ENCODE peak calls at places on chromosome 22, in ten cellular contexts. U is CD8-positive, alpha-beta memory T cell; Q is psoas muscle; N is HFF-Myc; O is small intestine; J is CD4-positive, CD25-positive, alpha-beta regulatory T cell; S is dorsolateral prefrontal cortex; T is upper lobe of left lung; C is HAP-1; P is PC-9. I is an unnamed sample.

GRCh38 chr22:26480611-26480932 is 3.0 kb downstream of the HPS4 start:
- DNase-seq in U (no peak), Q (no peak), N (no peak), O (no peak), J (no peak), S (no peak), T (no peak), C (no peak), P (no peak), I (no peak)

GRCh38 chr22:49958961-49959781 is 1.4 kb upstream of the PIM3 start:
- DNase-seq in U (no peak), Q (peak), N (no peak), O (no peak), J (no peak), S (no peak), T (peak), C (no peak), P (no peak), I (no peak)

GRCh38 chr22:35739076-35739475 is 21.4 kb downstream of the APOL5 start:
- DNase-seq in U (no peak), Q (no peak), N (no peak), O (no peak), J (no peak), S (no peak), T (no peak), C (no peak), P (no peak), I (no peak)

GRCh38 chr22:50576806-50577696 is 1.2 kb downstream of the CPT1B start:
- DNase-seq in U (no peak), Q (no peak), N (no peak), O (no peak), J (no peak), S (no peak), T (no peak), C (no peak), P (no peak), I (no peak)

GRCh38 chr22:19819911-19820879 is 34.5 kb downstream of the GNB1L start:
- DNase-seq in U (no peak), Q (no peak), N (no peak), O (no peak), J (no peak), S (peak), T (peak), C (no peak), P (no peak), I (peak)

GRCh38 chr22:49934144-49934890 is 15.9 kb downstream of the CRELD2 start:
- DNase-seq in U (peak), Q (peak), N (no peak), O (no peak), J (peak), S (no peak), T (peak), C (no peak), P (peak), I (peak)

GRCh38 chr22:26406118-26406517 is 22.9 kb upstream of the ASPHD2 start:
- DNase-seq in U (no peak), Q (no peak), N (no peak), O (no peak), J (no peak), S (no peak), T (no peak), C (no peak), P (no peak), I (no peak)

GRCh38 chr22:36289406-36289870 is 36.5 kb downstream of the APOL1 start:
- DNase-seq in U (no peak), Q (no peak), N (no peak), O (no peak), J (no peak), S (no peak), T (peak), C (no peak), P (no peak), I (no peak)

GRCh38 chr22:25071720-25072119 is 119.2 kb downstream of the KIAA1671 start:
- DNase-seq in U (no peak), Q (no peak), N (no peak), O (no peak), J (no peak), S (no peak), T (no peak), C (no peak), P (no peak), I (no peak)

GRCh38 chr22:50502628-50503474 is 4.7 kb downstream of the LMF2 start:
- DNase-seq in U (no peak), Q (no peak), N (no peak), O (no peak), J (no peak), S (no peak), T (no peak), C (no peak), P (no peak), I (peak)

GRCh38 chr22:27671413-27671721 is 130.2 kb downstream of the MN1 start:
- DNase-seq in U (no peak), Q (no peak), N (no peak), O (no peak), J (no peak), S (no peak), T (no peak), C (no peak), P (no peak), I (no peak)

GRCh38 chr22:49149721-49150608 is 677.7 kb downstream of the BRD1 start:
- DNase-seq in U (no peak), Q (no peak), N (no peak), O (no peak), J (no peak), S (no peak), T (no peak), C (no peak), P (no peak), I (no peak)

GRCh38 chr22:17119481-17120202 is 1.5 kb downstream of the TMEM121B start:
- DNase-seq in U (peak), Q (no peak), N (no peak), O (peak), J (no peak), S (no peak), T (no peak), C (no peak), P (no peak), I (no peak)

GRCh38 chr22:43829448-43829821 is 17.3 kb upstream of the EFCAB6 start:
- DNase-seq in U (no peak), Q (no peak), N (no peak), O (no peak), J (no peak), S (peak), T (no peak), C (no peak), P (no peak), I (peak)

GRCh38 chr22:49849161-49850020 is 4.3 kb upstream of the ZBED4 start:
- DNase-seq in U (peak), Q (no peak), N (no peak), O (no peak), J (no peak), S (no peak), T (no peak), C (no peak), P (no peak), I (no peak)

GRCh38 chr22:17627961-17628303 is 617 bp downstream of the ATP6V1E1 start:
- DNase-seq in U (no peak), Q (no peak), N (no peak), O (no peak), J (no peak), S (no peak), T (no peak), C (no peak), P (no peak), I (no peak)

GRCh38 chr22:29627196-29627535 is 23.7 kb downstream of the NF2 start:
- DNase-seq in U (no peak), Q (no peak), N (no peak), O (no peak), J (no peak), S (no peak), T (no peak), C (no peak), P (no peak), I (no peak)

GRCh38 chr22:38081941-38082828 is 1.8 kb downstream of the SLC16A8 start:
- DNase-seq in U (no peak), Q (peak), N (no peak), O (no peak), J (no peak), S (no peak), T (no peak), C (no peak), P (no peak), I (no peak)
- H3K4me3 ChIP-seq in U (no peak), Q (peak), N (no peak), O (no peak), J (no peak), S (peak), T (peak), C (no peak), P (no peak), I (no peak)

GRCh38 chr22:42769574-42770447 is 49.1 kb upstream of the A4GALT start:
- DNase-seq in U (no peak), Q (peak), N (no peak), O (peak), J (no peak), S (no peak), T (peak), C (no peak), P (peak), I (peak)
- H3K4me3 ChIP-seq in U (no peak), Q (peak), N (no peak), O (no peak), J (no peak), S (no peak), T (peak), C (no peak), P (no peak), I (no peak)

GRCh38 chr22:23895599-23896144 is 1.5 kb downstream of the MIF start:
- DNase-seq in U (no peak), Q (no peak), N (no peak), O (no peak), J (no peak), S (no peak), T (no peak), C (no peak), P (no peak), I (no peak)

GRCh38 chr22:23896166-23896522 is 2.0 kb downstream of the MIF start:
- DNase-seq in U (no peak), Q (no peak), N (no peak), O (no peak), J (no peak), S (no peak), T (no peak), C (no peak), P (no peak), I (no peak)

GRCh38 chr22:23898006-23898974 is 4.1 kb downstream of the MIF start:
- DNase-seq in U (no peak), Q (no peak), N (no peak), O (no peak), J (no peak), S (no peak), T (no peak), C (no peak), P (no peak), I (no peak)

GRCh38 chr22:23897320-23897719 is 3.1 kb downstream of the MIF start:
- DNase-seq in U (no peak), Q (no peak), N (no peak), O (no peak), J (no peak), S (no peak), T (no peak), C (no peak), P (no peak), I (no peak)

GRCh38 chr22:23896523-23897186 is 2.5 kb downstream of the MIF start:
- DNase-seq in U (no peak), Q (no peak), N (no peak), O (no peak), J (no peak), S (no peak), T (no peak), C (no peak), P (no peak), I (no peak)
- H3K4me3 ChIP-seq in U (no peak), Q (no peak), N (peak), O (no peak), J (no peak), S (no peak), T (no peak), C (no peak), P (peak), I (no peak)

GRCh38 chr22:31259798-31260473 is 32.4 kb downstream of the PIK3IP1 start:
- DNase-seq in U (no peak), Q (no peak), N (no peak), O (no peak), J (no peak), S (no peak), T (no peak), C (no peak), P (no peak), I (no peak)
- H3K4me3 ChIP-seq in U (no peak), Q (no peak), N (no peak), O (no peak), J (no peak), S (no peak), T (no peak), C (no peak), P (no peak), I (no peak)

DNA sequence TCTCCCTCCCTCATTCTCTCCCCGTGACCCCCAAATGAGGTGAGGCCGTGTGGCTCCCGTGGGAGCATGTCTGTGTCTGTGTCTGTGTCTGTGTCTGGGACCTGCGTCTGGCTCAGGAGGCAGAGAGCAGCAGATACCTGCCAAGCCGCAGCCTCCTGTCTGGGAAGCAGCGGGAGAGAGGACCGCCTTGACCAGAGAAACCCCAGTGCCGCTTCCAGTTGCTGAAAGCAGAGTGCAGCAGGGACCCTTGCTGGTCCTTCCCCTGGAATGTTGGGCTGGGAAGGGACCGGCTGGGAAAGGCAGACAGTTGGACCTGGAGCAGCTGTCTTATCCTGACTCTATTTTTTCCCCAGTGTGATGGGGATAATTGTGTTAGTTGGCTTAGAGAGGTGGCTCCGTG is 525 bp downstream of the CSDC2 start:
- DNase-seq in U (no peak), Q (no peak), N (no peak), O (no peak), J (no peak), S (peak), T (no peak), C (no peak), P (no peak), I (peak)
- H3K4me3 ChIP-seq in U (no peak), Q (peak), N (peak), O (no peak), J (no peak), S (peak), T (peak), C (no peak), P (no peak), I (no peak)

DNA sequence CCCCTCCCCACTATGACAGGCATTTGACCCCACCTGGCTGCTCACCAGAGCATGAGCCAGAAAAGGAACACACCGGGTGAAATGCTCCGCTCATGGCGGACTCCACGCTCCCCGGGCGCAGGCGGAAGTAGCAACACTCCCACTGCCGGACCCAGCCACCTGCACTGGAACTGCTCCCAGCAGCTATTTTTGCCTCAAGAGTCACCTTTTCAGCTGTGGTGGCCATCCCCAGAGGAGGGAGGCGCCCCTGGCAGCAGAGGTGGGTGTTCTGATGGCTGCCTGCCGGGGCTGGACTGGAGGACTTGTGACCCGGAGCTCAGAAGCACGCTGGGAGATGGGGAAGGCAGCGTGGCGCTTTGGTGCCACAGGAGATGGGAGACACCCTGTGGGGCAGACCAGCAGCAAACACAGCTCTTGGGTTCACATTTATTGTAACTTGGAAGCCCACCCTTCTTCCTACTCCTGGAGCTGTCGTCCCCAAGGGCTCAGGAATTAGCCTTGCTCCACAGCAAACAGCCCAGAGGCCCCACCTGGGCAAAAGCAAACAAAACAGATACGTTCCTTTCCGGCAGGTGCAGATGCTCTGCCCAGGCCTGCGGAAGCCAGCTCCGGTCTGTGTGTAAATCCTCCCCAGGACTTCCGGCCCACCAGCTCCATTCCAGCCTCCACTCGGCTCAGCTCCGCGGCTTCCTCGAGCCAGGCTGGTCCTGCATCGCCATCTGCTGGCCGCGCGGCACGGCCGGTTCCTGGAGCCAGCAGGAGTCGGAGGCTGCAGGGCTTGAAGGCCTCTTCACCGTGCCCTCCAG is 3.7 kb downstream of the RPS19BP1 start:
- DNase-seq in U (peak), Q (peak), N (peak), O (peak), J (peak), S (peak), T (peak), C (peak), P (peak), I (peak)
- H3K4me3 ChIP-seq in U (peak), Q (peak), N (peak), O (peak), J (peak), S (peak), T (peak), C (no peak), P (peak), I (no peak)